ENCODE peak calls at places on chromosomes 7 and 10, in five cellular contexts. E is astrocyte of the hippocampus, S is GDM1, Y is fibroblast of the conjunctiva, L is foreskin fibroblast. O is an unnamed sample.

GRCh38 chr10:13956826-13957225 is 370.1 kb downstream of the PRPF18 start:
- DNase-seq in L (peak), Y (peak), S (no peak), E (no peak), O (peak)

GRCh38 chr7:51019231-51019844 is 236.6 kb upstream of the GRB10 start:
- DNase-seq in E (peak), Y (no peak), L (peak), S (no peak), O (no peak)

GRCh38 chr7:105876964-105877601 is 684 bp upstream of the ATXN7L1 start:
- DNase-seq in E (peak), L (peak), Y (peak), S (no peak), O (peak)

GRCh38 chr7:38686888-38687287 is 55.7 kb upstream of the AMPH start:
- DNase-seq in L (no peak), E (no peak), S (no peak), Y (no peak), O (no peak)

GRCh38 chr10:110510730-110511129 is 13.0 kb downstream of the DUSP5 start:
- DNase-seq in Y (no peak), L (no peak), S (no peak), E (no peak), O (no peak)

GRCh38 chr10:130836344-130836743 is 475.2 kb downstream of the TCERG1L start:
- DNase-seq in S (no peak), L (no peak), E (no peak), Y (no peak), O (no peak)

GRCh38 chr7:113404245-113404644 is 285.9 kb upstream of the SMIM30 start:
- DNase-seq in S (no peak), L (no peak), E (no peak), Y (no peak), O (no peak)

GRCh38 chr7:48112431-48113165 is 23.5 kb downstream of the UPP1 start:
- DNase-seq in L (peak), Y (no peak), E (no peak), S (no peak), O (no peak)

GRCh38 chr7:8149222-8149621 is 112.7 kb downstream of the ICA1 start:
- DNase-seq in E (no peak), Y (no peak), L (peak), S (no peak), O (no peak)

GRCh38 chr7:142954680-142955268 is 7.4 kb downstream of the KEL start:
- DNase-seq in Y (no peak), E (no peak), S (no peak), L (no peak), O (no peak)

GRCh38 chr7:27158436-27159277 is 2.2 kb upstream of the HOXA7 start:
- DNase-seq in S (peak), E (no peak), L (no peak), Y (no peak), O (no peak)

GRCh38 chr7:54931532-54931931 is 87.3 kb upstream of the EGFR start:
- DNase-seq in E (no peak), Y (no peak), S (no peak), L (no peak), O (no peak)

GRCh38 chr7:68700414-68700813 is 897.9 kb upstream of the AUTS2 start:
- DNase-seq in S (no peak), L (peak), E (peak), Y (no peak), O (no peak)

GRCh38 chr10:100346351-100346764 is 675 bp upstream of the SCD start:
- DNase-seq in S (peak), L (peak), E (peak), Y (peak), O (peak)

GRCh38 chr10:19811517-19811916 is 4.7 kb upstream of the PLXDC2 start:
- DNase-seq in S (no peak), L (peak), Y (no peak), E (peak), O (peak)

GRCh38 chr7:38411404-38411803 is 138.0 kb upstream of the TARP start:
- DNase-seq in E (no peak), L (peak), Y (no peak), S (no peak), O (no peak)

GRCh38 chr10:90313548-90314325 is 544.1 kb downstream of the HTR7 start:
- DNase-seq in E (no peak), S (no peak), Y (no peak), L (peak), O (no peak)

GRCh38 chr10:33067917-33068316 is 109.9 kb upstream of the ITGB1 start:
- DNase-seq in Y (no peak), L (no peak), S (no peak), E (peak), O (no peak)

GRCh38 chr10:21134645-21135395 is 237.7 kb upstream of the NEBL start:
- DNase-seq in Y (peak), L (peak), S (no peak), E (peak), O (no peak)

GRCh38 chr7:3892686-3893085 is 591.6 kb downstream of the SDK1 start:
- DNase-seq in Y (no peak), L (no peak), E (no peak), S (no peak), O (no peak)

GRCh38 chr7:150411606-150412005 is 32.5 kb downstream of the ZNF775 start:
- DNase-seq in E (no peak), Y (no peak), S (no peak), L (no peak), O (no peak)

GRCh38 chr10:71708897-71709882 is 10.4 kb downstream of the C10orf105 start:
- DNase-seq in E (no peak), S (no peak), Y (no peak), L (no peak), O (no peak)

GRCh38 chr7:7254908-7255307 is 72.6 kb downstream of the C1GALT1 start:
- DNase-seq in Y (no peak), S (no peak), L (no peak), E (no peak), O (no peak)

GRCh38 chr7:55493416-55493815 is 78.9 kb downstream of the VOPP1 start:
- DNase-seq in S (no peak), Y (no peak), E (peak), L (no peak), O (peak)

GRCh38 chr7:155860840-155861479 is 48.7 kb upstream of the SHH start:
- DNase-seq in Y (peak), S (no peak), E (peak), L (peak), O (no peak)

GRCh38 chr10:69647819-69648218 is 17.8 kb downstream of the FAM241B start:
- DNase-seq in E (no peak), L (no peak), S (no peak), Y (no peak), O (no peak)

GRCh38 chr7:135385209-135385608 is 124.7 kb downstream of the CNOT4 start:
- DNase-seq in S (no peak), L (peak), E (peak), Y (peak), O (no peak)

GRCh38 chr10:44706745-44707144 is 204.4 kb upstream of the TMEM72 start:
- DNase-seq in L (peak), Y (peak), S (no peak), E (peak), O (peak)

GRCh38 chr10:22674215-22674930 is 40.0 kb downstream of the PIP4K2A start:
- DNase-seq in Y (no peak), L (no peak), E (no peak), S (no peak), O (no peak)

GRCh38 chr10:97771913-97772823 is at the start of gene SFRP5:
- DNase-seq in L (peak), E (no peak), Y (no peak), S (no peak), O (no peak)